ENCODE peak calls at places on chromosomes 13 and 19, in seven cellular contexts. G is heart right ventricle, H is MCF 10A, U is fibroblast of mammary gland, K is stomach, M is GM20000, I is lower leg skin. Z is an unnamed sample.

GRCh38 chr19:18304194-18304495 is 18.7 kb downstream of the LSM4 start:
- DNase-seq in H (no peak), M (no peak), U (no peak), I (no peak), G (peak), K (no peak), Z (no peak)

GRCh38 chr19:38392707-38393308 is 4.3 kb downstream of the SPRED3 start:
- DNase-seq in G (no peak), U (peak), H (no peak), M (no peak), K (peak), I (no peak), Z (peak)

GRCh38 chr13:26838821-26839220 is 78.2 kb upstream of the GPR12 start:
- DNase-seq in G (no peak), I (no peak), U (no peak), K (no peak), M (no peak), H (no peak), Z (no peak)

GRCh38 chr19:2123682-2124387 is 27.1 kb downstream of the IZUMO4 start:
- DNase-seq in I (no peak), M (no peak), H (no peak), U (no peak), G (no peak), K (no peak), Z (no peak)

GRCh38 chr19:38736036-38736412 is 8.2 kb downstream of the CAPN12 start:
- DNase-seq in I (no peak), U (peak), K (peak), M (peak), G (peak), H (no peak), Z (no peak)

GRCh38 chr13:101875717-101876393 is 423.4 kb downstream of the ITGBL1 start:
- DNase-seq in M (no peak), G (no peak), H (peak), U (peak), K (no peak), I (no peak), Z (peak)

GRCh38 chr13:48750588-48751383 is 97.1 kb downstream of the CYSLTR2 start:
- DNase-seq in G (peak), I (no peak), U (peak), M (no peak), K (no peak), H (no peak), Z (no peak)

GRCh38 chr19:49499030-49499670 is 2.9 kb downstream of the RPS11 start:
- DNase-seq in G (no peak), K (no peak), M (no peak), U (no peak), I (no peak), H (no peak), Z (no peak)

GRCh38 chr13:74039154-74039553 is 95.0 kb downstream of the KLF12 start:
- DNase-seq in U (no peak), G (no peak), M (no peak), K (no peak), H (no peak), I (no peak), Z (no peak)

GRCh38 chr13:25930655-25931054 is 121.2 kb downstream of the SHISA2 start:
- DNase-seq in G (no peak), I (no peak), U (no peak), H (no peak), M (no peak), K (no peak), Z (no peak)

GRCh38 chr13:27423333-27423732 is 1.1 kb upstream of the GTF3A start:
- DNase-seq in H (no peak), I (no peak), K (no peak), M (no peak), U (no peak), G (no peak), Z (no peak)

GRCh38 chr13:33003458-33004019 is 12.7 kb upstream of the KL start:
- DNase-seq in G (no peak), K (no peak), H (no peak), U (no peak), M (no peak), I (no peak), Z (no peak)

GRCh38 chr19:43777163-43777700 is 3.5 kb downstream of the KCNN4 start:
- DNase-seq in H (peak), U (no peak), I (no peak), G (no peak), K (no peak), M (peak), Z (no peak)

GRCh38 chr19:30118221-30118620 is 176.2 kb downstream of the URI1 start:
- DNase-seq in U (no peak), I (no peak), K (no peak), G (no peak), M (no peak), H (no peak), Z (no peak)

GRCh38 chr13:30034448-30034795 is 184.0 kb upstream of the UBL3 start:
- DNase-seq in U (peak), I (no peak), G (no peak), K (no peak), M (no peak), H (no peak), Z (no peak)

GRCh38 chr13:30031488-30031887 is 181.1 kb upstream of the UBL3 start:
- DNase-seq in K (no peak), I (no peak), M (no peak), H (no peak), U (no peak), G (no peak), Z (no peak)

GRCh38 chr13:30037306-30037705 is 186.9 kb upstream of the UBL3 start:
- DNase-seq in I (no peak), H (no peak), M (no peak), U (no peak), K (no peak), G (no peak), Z (no peak)

GRCh38 chr13:30032263-30032662 is 181.8 kb upstream of the UBL3 start:
- DNase-seq in G (no peak), U (no peak), M (no peak), I (no peak), K (no peak), H (no peak), Z (no peak)

GRCh38 chr13:30033681-30034447 is 183.4 kb upstream of the UBL3 start:
- DNase-seq in U (peak), I (no peak), G (no peak), H (peak), M (no peak), K (no peak), Z (peak)
- TF ChIP-seq CTCF in U (no peak), I (no peak), G (no peak), H (no peak), M (no peak), K (no peak), Z (no peak)

GRCh38 chr13:75800545-75800944 is 164.4 kb downstream of the LMO7 start:
- DNase-seq in M (no peak), G (no peak), I (no peak), U (no peak), K (no peak), H (no peak), Z (no peak)
- TF ChIP-seq CTCF in M (no peak), G (no peak), I (no peak), U (no peak), K (no peak), H (no peak), Z (no peak)

GRCh38 chr19:7641288-7642276 is 4.7 kb downstream of the STXBP2 start:
- DNase-seq in M (no peak), G (no peak), K (no peak), U (no peak), H (no peak), I (no peak), Z (no peak)
- TF ChIP-seq CTCF in M (no peak), G (no peak), K (no peak), U (no peak), H (no peak), I (no peak), Z (no peak)

DNA sequence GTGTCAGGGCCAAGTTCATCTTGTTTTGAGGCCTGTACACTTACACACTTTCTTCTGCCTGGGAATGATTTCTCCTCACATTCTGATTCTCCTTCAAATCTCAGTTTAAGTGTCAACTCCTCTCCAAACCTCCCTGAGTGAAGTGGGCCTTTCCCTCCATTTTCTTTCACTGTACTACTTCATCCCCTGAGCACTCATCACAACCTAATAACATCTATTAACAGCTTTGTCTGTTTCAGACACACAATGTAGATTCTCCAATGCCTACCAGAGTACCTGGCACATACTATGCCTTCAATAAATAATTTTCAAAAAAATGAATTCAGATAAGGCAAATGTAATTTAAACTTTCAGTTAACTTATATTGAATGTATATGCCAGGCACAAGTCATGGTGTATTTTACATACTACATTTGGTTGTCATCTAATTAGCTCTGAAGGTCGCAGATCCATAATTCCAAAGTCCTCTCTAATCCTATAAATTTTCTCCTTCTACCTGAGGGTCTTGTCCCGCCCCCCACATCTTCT is 357 bp upstream of the COG6 start:
- DNase-seq in K (no peak), I (no peak), G (no peak), H (no peak), M (peak), U (no peak), Z (no peak)
- TF ChIP-seq CTCF in K (no peak), I (no peak), G (no peak), H (no peak), M (no peak), U (no peak), Z (no peak)

GRCh38 chr13:103883152-103883551 is 816.9 kb upstream of the SLC10A2 start:
- DNase-seq in H (peak), G (peak), U (peak), M (no peak), I (peak), K (peak), Z (peak)
- TF ChIP-seq CTCF in H (peak), G (peak), U (peak), M (no peak), I (no peak), K (peak), Z (peak)

GRCh38 chr19:45166723-45167252 is 6.0 kb upstream of the NKPD1 start:
- DNase-seq in K (no peak), U (no peak), M (no peak), H (no peak), I (no peak), G (no peak), Z (no peak)
- TF ChIP-seq CTCF in K (no peak), U (no peak), M (no peak), H (no peak), I (no peak), G (no peak), Z (no peak)

GRCh38 chr19:10842788-10843187 is 5.4 kb upstream of the C19orf38 start:
- DNase-seq in G (no peak), M (no peak), I (no peak), K (no peak), U (no peak), H (no peak), Z (no peak)
- TF ChIP-seq CTCF in G (no peak), M (no peak), I (no peak), K (no peak), U (no peak), H (no peak), Z (no peak)

GRCh38 chr13:110274687-110275086 is 32.3 kb downstream of the COL4A1 start:
- DNase-seq in M (no peak), H (peak), K (no peak), U (no peak), I (peak), G (no peak), Z (no peak)
- TF ChIP-seq CTCF in M (no peak), H (peak), K (no peak), U (peak), I (no peak), G (no peak), Z (peak)

GRCh38 chr19:4368128-4368820 is 24.9 kb downstream of the MPND start:
- DNase-seq in M (no peak), U (peak), I (peak), H (peak), G (no peak), K (no peak), Z (no peak)

GRCh38 chr19:4369109-4369887 is 25.9 kb downstream of the MPND start:
- DNase-seq in G (no peak), H (peak), M (peak), U (peak), K (peak), I (peak), Z (no peak)

GRCh38 chr19:4370418-4371041 is 27.2 kb downstream of the MPND start:
- DNase-seq in G (no peak), I (peak), K (no peak), H (no peak), U (no peak), M (no peak), Z (no peak)

GRCh38 chr19:4371209-4371897 is 28.0 kb downstream of the MPND start:
- DNase-seq in U (no peak), H (no peak), G (no peak), I (peak), K (no peak), M (no peak), Z (no peak)

GRCh38 chr19:4369888-4370260 is 26.5 kb downstream of the MPND start:
- DNase-seq in H (peak), U (peak), I (peak), G (peak), M (peak), K (peak), Z (no peak)
- TF ChIP-seq CTCF in H (peak), U (peak), I (no peak), G (no peak), M (peak), K (peak), Z (peak)

Z was measured in HFFc6.